ENCODE peak calls at places on chromosomes 6 and 20, in seven cellular contexts. F, M, Q, S, V, U and Y are unnamed samples.

GRCh38 chr20:1313236-1313964 is 15.5 kb downstream of the SDCBP2 start:
- DNase-seq in F (peak), M (peak), Q (peak), S (peak), V (peak), U (peak), Y (peak)

GRCh38 chr20:23161968-23162696 is 76.0 kb upstream of the CD93 start:
- DNase-seq in F (no peak), M (peak), Q (peak), S (no peak), V (peak), U (peak), Y (peak)

GRCh38 chr6:140340795-140341194 is 966.3 kb upstream of the CITED2 start:
- DNase-seq in F (no peak), M (no peak), Q (no peak), S (no peak), V (no peak), U (no peak), Y (no peak)

GRCh38 chr20:43379239-43379917 is 78.3 kb upstream of the SRSF6 start:
- DNase-seq in F (no peak), M (no peak), Q (peak), S (peak), V (peak), U (peak), Y (peak)

GRCh38 chr20:62876826-62877728 is 15.5 kb upstream of the TCFL5 start:
- DNase-seq in F (no peak), M (peak), Q (peak), S (peak), V (no peak), U (peak), Y (peak)

GRCh38 chr6:160188773-160189172 is 67.2 kb downstream of the SLC22A1 start:
- DNase-seq in F (no peak), M (no peak), Q (no peak), S (peak), V (peak), U (peak), Y (no peak)

GRCh38 chr6:52843600-52843999 is 3.0 kb upstream of the GSTA5 start:
- DNase-seq in F (no peak), M (no peak), Q (no peak), S (no peak), V (no peak), U (no peak), Y (no peak)

GRCh38 chr6:23728707-23729106 is 397.3 kb upstream of the NRSN1 start:
- DNase-seq in F (no peak), M (no peak), Q (no peak), S (no peak), V (no peak), U (peak), Y (no peak)

GRCh38 chr6:17011985-17012384 is 89.9 kb upstream of the STMND1 start:
- DNase-seq in F (no peak), M (no peak), Q (no peak), S (no peak), V (no peak), U (no peak), Y (no peak)

GRCh38 chr20:52047811-52048302 is 143.7 kb downstream of the ZFP64 start:
- DNase-seq in F (no peak), M (no peak), Q (peak), S (no peak), V (no peak), U (peak), Y (no peak)